ENCODE peak calls at places on chromosomes 7 and 10, in eight cellular contexts. K is tibial nerve, G is IMR-90, I is BJ, O is transverse colon, M is prostate gland, E is ovary, X is HFFc6. B is an unnamed sample.

GRCh38 chr7:105600720-105601550 is 19.6 kb upstream of the EFCAB10 start:
- DNase-seq in K (no peak), G (no peak), I (no peak), O (no peak), M (no peak), E (no peak), X (no peak), B (no peak)

GRCh38 chr10:97686301-97686961 is 610 bp downstream of the AVPI1 start:
- DNase-seq in K (no peak), G (no peak), I (no peak), O (no peak), M (no peak), E (no peak), X (no peak), B (no peak)

GRCh38 chr7:156827587-156828203 is 65.3 kb downstream of the LMBR1 start:
- DNase-seq in K (no peak), G (peak; percentile 46), I (no peak), O (no peak), M (no peak), E (no peak), X (peak; percentile 37), B (no peak)

GRCh38 chr7:79998343-79998742 is 136.3 kb upstream of the GNAI1 start:
- DNase-seq in K (no peak), G (peak; percentile 27), I (no peak), O (no peak), M (no peak), E (no peak), X (no peak), B (no peak)

GRCh38 chr10:78545756-78546155 is 512.1 kb downstream of the RPS24 start:
- DNase-seq in K (no peak), G (no peak), I (no peak), O (no peak), M (no peak), E (no peak), X (no peak), B (no peak)

GRCh38 chr10:90227259-90227658 is 525.9 kb downstream of the KIF20B start:
- DNase-seq in K (no peak), G (peak; percentile 34), I (peak; percentile 68), O (no peak), M (no peak), E (no peak), X (no peak), B (no peak)

GRCh38 chr7:20958474-20958873 is 171.8 kb upstream of the SP8 start:
- DNase-seq in K (no peak), G (no peak), I (no peak), O (no peak), M (no peak), E (no peak), X (no peak), B (no peak)

GRCh38 chr7:2360791-2361190 is 6.2 kb downstream of the EIF3B start:
- DNase-seq in K (no peak), G (peak; percentile 48), I (no peak), O (no peak), M (no peak), E (no peak), X (no peak), B (no peak)

GRCh38 chr7:39271386-39271785 is 293.7 kb downstream of the POU6F2 start:
- DNase-seq in K (no peak), G (no peak), I (no peak), O (peak; percentile 22), M (peak; percentile 53), E (no peak), X (no peak), B (no peak)

GRCh38 chr10:88186335-88186734 is 322.9 kb downstream of the PTEN start:
- DNase-seq in K (no peak), G (peak; percentile 87), I (no peak), O (no peak), M (no peak), E (no peak), X (peak; percentile 83), B (peak; percentile 38)

GRCh38 chr10:14953452-14954000 is 370 bp downstream of the DCLRE1C start:
- DNase-seq in K (peak; percentile 28), G (peak; percentile 67), I (no peak), O (peak; percentile 61), M (peak; percentile 11), E (no peak), X (peak; percentile 74), B (peak; percentile 18)

GRCh38 chr10:86341361-86341811 is 25.2 kb downstream of the GRID1 start:
- DNase-seq in K (no peak), G (no peak), I (peak; percentile 10), O (no peak), M (no peak), E (no peak), X (peak; percentile 44), B (no peak)

GRCh38 chr10:71719042-71719441 is 536 bp downstream of the C10orf105 start:
- DNase-seq in K (peak; percentile 59), G (no peak), I (no peak), O (no peak), M (no peak), E (peak; percentile 80), X (peak; percentile 18), B (no peak)

GRCh38 chr10:87656431-87657072 is 3.1 kb upstream of the PAPSS2 start:
- DNase-seq in K (no peak), G (peak; percentile 52), I (no peak), O (no peak), M (no peak), E (no peak), X (no peak), B (no peak)

GRCh38 chr7:10468908-10469307 is 504.8 kb upstream of the PHF14 start:
- DNase-seq in K (no peak), G (no peak), I (no peak), O (no peak), M (no peak), E (no peak), X (no peak), B (no peak)

GRCh38 chr10:70668454-70668970 is 3.8 kb upstream of the ADAMTS14 start:
- DNase-seq in K (no peak), G (peak; percentile 24), I (no peak), O (no peak), M (no peak), E (no peak), X (peak; percentile 31), B (no peak)

GRCh38 chr7:144027974-144028373 is 20.8 kb upstream of the OR2A5 start:
- DNase-seq in K (no peak), G (no peak), I (no peak), O (no peak), M (no peak), E (no peak), X (no peak), B (no peak)

GRCh38 chr7:144026203-144026883 is 22.4 kb upstream of the OR2A5 start:
- DNase-seq in K (no peak), G (no peak), I (no peak), O (no peak), M (no peak), E (no peak), X (no peak), B (no peak)

GRCh38 chr7:144028547-144028946 is 20.2 kb upstream of the OR2A5 start:
- DNase-seq in K (no peak), G (no peak), I (no peak), O (no peak), M (no peak), E (no peak), X (no peak), B (no peak)

GRCh38 chr7:144024213-144024612 is 24.1 kb downstream of the OR6B1 start:
- DNase-seq in K (no peak), G (no peak), I (no peak), O (no peak), M (no peak), E (no peak), X (no peak), B (no peak)

DNA sequence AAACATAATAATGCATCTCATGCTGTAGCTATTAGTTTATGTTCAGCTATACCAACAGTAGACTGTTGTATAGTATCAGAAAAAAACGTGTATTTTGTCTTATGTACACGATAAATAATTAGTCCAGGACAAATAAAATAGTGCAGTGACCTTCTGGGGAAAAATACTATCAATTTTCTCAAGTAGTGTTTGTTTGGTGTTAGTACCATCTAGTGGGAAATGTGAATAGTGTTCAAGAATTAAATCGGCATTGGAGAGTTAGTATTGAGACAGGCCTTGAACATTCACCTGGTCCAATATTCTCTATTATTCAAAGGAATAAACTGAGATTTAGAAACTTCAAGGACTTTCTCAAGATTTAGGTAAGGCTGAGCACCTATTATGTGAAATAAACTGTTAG is 21.7 kb upstream of the OR2A5 start:
- DNase-seq in K (no peak), G (peak; percentile 50), I (no peak), O (no peak), M (no peak), E (no peak), X (peak; percentile 52), B (peak; percentile 3)
- TF ChIP-seq CTCF in K (peak; percentile 41), G (peak; percentile 70), I (peak; percentile 36), O (peak; percentile 40), M (peak; percentile 50), E (peak; percentile 28), X (peak; percentile 75), B (peak; percentile 43)

DNA sequence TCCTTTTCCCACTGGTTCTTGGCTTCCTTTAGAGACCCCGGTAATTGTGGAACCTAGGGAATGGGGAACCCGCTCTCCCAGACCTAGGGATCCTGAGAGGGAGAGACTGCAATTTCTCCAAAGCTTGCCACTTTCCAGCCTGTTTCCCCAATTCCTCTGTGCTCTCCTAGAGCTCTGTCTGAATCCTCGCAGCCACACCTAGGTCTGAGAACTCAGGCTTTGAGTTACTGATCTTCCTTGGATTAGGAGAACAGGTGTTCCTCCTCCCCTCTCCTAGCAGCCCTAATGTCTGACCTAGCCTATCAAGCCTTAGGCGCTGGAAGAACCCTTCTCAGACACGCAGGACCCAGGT is 20.0 kb downstream of the WNT8B start:
- DNase-seq in K (no peak), G (no peak), I (no peak), O (no peak), M (no peak), E (no peak), X (no peak), B (no peak)
- TF ChIP-seq CTCF in K (no peak), G (no peak), I (no peak), O (no peak), M (no peak), E (no peak), X (peak; percentile 16), B (no peak)

DNA sequence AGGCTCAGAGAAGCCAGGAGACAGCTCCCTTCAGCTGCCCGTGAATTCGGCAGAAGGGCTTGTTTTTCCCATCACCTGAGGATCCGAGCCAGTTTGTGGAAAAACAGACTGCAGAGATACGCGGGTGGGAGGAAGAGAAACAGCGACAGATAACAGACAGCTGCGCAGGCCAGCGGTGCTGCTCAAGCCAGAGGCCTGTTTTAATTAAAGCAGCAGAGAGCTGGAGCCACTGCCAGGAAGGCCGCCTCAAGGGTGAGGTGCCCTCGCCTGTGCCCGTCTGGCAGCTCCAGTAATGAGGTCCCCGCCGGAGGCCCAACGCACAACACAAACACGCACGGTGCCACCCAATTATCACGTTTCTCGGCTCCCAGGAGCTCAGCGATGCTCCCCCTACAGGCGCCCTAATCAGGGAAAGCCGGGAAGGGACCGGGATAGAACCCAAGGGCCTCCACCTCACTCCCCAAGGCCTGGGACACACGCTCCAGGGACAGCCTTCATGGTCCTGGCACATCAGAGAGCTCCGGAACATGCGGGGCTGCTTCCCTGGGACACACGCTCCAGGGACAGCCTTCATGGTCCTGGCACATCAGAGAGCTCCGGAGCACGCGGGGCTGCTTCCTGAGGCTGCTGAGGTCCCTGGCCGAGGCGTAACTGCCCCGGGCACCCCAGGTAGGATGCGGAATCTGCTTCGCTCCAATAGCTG is 60.6 kb upstream of the DNAAF5 start:
- DNase-seq in K (no peak), G (no peak), I (no peak), O (no peak), M (no peak), E (peak; percentile 68), X (no peak), B (no peak)
- TF ChIP-seq CTCF in K (no peak), G (no peak), I (peak; percentile 45), O (no peak), M (no peak), E (no peak), X (peak; percentile 43), B (peak; percentile 41)

GRCh38 chr7:138205614-138206150 is 129.4 kb downstream of the AKR1D1 start:
- DNase-seq in K (no peak), G (no peak), I (no peak), O (no peak), M (no peak), E (no peak), X (no peak), B (no peak)
- TF ChIP-seq CTCF in K (no peak), G (no peak), I (no peak), O (no peak), M (no peak), E (no peak), X (no peak), B (no peak)

B was measured in AG09319.